ENCODE peak calls at places on chromosomes 3 and 15, in nine cellular contexts. U is OCI-LY7, C is IMR-90, X is cardiac fibroblast, D is suprapubic skin, A is GM12878, Y is DND-41, E is fibroblast of the aortic adventitia, T is upper lobe of right lung. Q is an unnamed sample.
A peak's percentile ranks its signal among the peaks of the same experiment; 100 is the strongest.

GRCh38 chr3:170697803-170698350 is 112.0 kb upstream of the SLC7A14 start:
- DNase-seq in U (no peak), C (no peak), X (no peak), D (no peak), A (no peak), Y (no peak), E (peak; percentile 73), T (no peak), Q (no peak)

GRCh38 chr3:124083990-124084389 is 92.1 kb upstream of the ROPN1 start:
- DNase-seq in U (no peak), C (no peak), X (no peak), D (no peak), A (no peak), Y (no peak), E (no peak), T (no peak), Q (no peak)

GRCh38 chr15:38071211-38071972 is 137.0 kb downstream of the TMCO5A start:
- DNase-seq in U (no peak), C (no peak), X (no peak), D (no peak), A (no peak), Y (no peak), E (no peak), T (no peak), Q (no peak)

GRCh38 chr15:74315626-74316025 is 51.8 kb downstream of the CYP11A1 start:
- DNase-seq in U (peak; percentile 53), C (no peak), X (no peak), D (no peak), A (peak; percentile 58), Y (no peak), E (no peak), T (no peak), Q (no peak)

GRCh38 chr3:30664884-30665283 is 58.5 kb downstream of the TGFBR2 start:
- DNase-seq in U (no peak), C (no peak), X (no peak), D (no peak), A (no peak), Y (peak; percentile 72), E (no peak), T (no peak), Q (no peak)

GRCh38 chr15:68383161-68384074 is 48.5 kb downstream of the ITGA11 start:
- DNase-seq in U (peak; percentile 63), C (peak; percentile 31), X (peak; percentile 69), D (peak; percentile 24), A (no peak), Y (peak; percentile 36), E (peak; percentile 47), T (peak; percentile 13), Q (peak; percentile 69)

GRCh38 chr15:99410477-99410876 is 155.3 kb upstream of the MEF2A start:
- DNase-seq in U (no peak), C (no peak), X (no peak), D (no peak), A (no peak), Y (no peak), E (no peak), T (peak; percentile 43), Q (no peak)

GRCh38 chr15:67142142-67143092 is 77.0 kb downstream of the SMAD3 start:
- DNase-seq in U (no peak), C (peak; percentile 81), X (peak; percentile 74), D (no peak), A (no peak), Y (no peak), E (peak; percentile 73), T (no peak), Q (no peak)

GRCh38 chr15:75125935-75126334 is 75.7 kb upstream of the C15orf39 start:
- DNase-seq in U (no peak), C (no peak), X (no peak), D (no peak), A (no peak), Y (no peak), E (no peak), T (no peak), Q (no peak)

GRCh38 chr3:112086857-112087524 is 802 bp downstream of the C3orf52 start:
- DNase-seq in U (no peak), C (peak; percentile 57), X (peak; percentile 16), D (no peak), A (no peak), Y (no peak), E (peak; percentile 47), T (no peak), Q (no peak)

GRCh38 chr15:65184305-65184943 is 718 bp downstream of the CLPX start:
- DNase-seq in U (peak; percentile 58), C (peak; percentile 57), X (peak; percentile 54), D (no peak), A (no peak), Y (peak; percentile 49), E (peak; percentile 44), T (peak; percentile 81), Q (peak; percentile 88)

GRCh38 chr15:31392761-31393401 is 66.2 kb downstream of the KLF13 start:
- DNase-seq in U (peak; percentile 33), C (no peak), X (peak; percentile 34), D (no peak), A (no peak), Y (no peak), E (no peak), T (no peak), Q (peak; percentile 83)

GRCh38 chr15:60414016-60414682 is 16.4 kb upstream of the ANXA2 start:
- DNase-seq in U (no peak), C (peak; percentile 78), X (peak; percentile 58), D (no peak), A (no peak), Y (no peak), E (peak; percentile 63), T (no peak), Q (no peak)

DNA sequence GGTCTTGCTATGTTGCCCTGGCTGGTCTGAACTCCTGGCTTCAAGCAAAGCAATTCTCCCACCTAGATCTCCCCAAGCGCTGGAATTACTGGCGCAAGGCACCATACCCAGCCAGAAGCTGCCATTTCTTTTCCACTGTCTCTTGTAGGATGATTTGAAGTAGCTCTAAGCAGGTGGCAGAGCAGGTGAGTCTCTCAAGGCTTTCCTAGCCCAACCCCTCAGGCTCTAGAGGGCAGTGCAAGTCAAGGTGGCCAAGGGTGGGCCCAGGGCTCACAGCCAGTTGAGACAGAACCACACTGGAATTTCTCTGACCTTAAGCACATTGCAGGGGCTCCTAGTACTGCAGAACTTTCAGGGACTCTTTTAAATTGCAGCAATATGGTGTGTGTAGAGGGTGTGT is 15.6 kb upstream of the DAG1 start:
- DNase-seq in U (peak; percentile 53), C (no peak), X (peak; percentile 38), D (no peak), A (no peak), Y (no peak), E (no peak), T (no peak), Q (no peak)
- TF ChIP-seq CTCF in U (peak; percentile 68), C (no peak), X (no peak), D (no peak), A (peak; percentile 49), Y (peak; percentile 8), E (peak; percentile 16), T (peak; percentile 19), Q (peak; percentile 14)

DNA sequence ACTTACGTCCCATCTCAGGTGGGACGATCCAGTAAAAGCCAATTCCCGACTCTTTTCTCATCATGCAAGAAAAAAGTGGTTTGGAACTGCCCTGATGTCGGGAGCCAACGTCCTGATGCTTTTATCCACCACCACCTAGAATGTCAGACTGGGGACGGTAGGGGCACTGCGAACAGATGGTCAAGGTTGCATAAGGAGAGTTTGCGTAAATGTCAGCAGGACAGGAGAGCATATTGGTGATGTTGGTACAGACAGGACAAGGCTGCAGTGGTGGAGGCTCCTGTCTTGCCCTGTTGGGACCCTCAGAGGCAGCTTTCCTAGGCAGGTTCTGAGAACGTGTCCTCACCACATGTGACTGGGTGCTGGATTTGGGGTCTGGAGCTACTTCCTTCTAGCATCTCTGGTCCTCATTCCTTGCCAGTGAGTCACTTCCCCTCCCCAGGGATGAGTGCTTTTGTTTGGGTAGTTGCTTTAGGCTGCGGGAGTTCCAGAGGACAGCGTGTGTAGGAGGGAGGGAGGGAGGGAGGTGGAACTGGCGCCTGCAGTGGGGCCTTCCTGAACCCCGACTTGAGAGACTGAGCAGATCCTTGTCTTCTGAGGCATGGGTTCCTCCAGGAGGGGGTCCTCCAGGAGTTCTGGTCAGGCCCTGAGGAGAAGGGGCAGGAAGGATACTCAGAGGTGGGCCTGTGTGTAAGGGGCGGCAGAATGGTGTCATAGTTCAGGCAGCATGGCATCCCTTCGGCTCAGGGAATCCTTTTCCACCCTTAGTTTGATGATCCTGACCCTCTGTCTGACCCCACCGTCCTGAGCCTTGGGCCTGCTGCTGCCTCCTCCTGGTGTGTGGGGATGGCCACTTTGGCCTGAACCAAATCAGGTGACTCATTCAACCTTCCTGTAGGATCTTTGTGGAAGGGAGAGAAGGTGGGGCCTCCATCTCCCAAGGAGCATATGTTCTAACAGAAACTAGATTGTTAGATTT is 21.2 kb downstream of the THSD4 start:
- DNase-seq in U (no peak), C (peak; percentile 90), X (peak; percentile 90), D (no peak), A (no peak), Y (no peak), E (peak; percentile 87), T (no peak), Q (no peak)
- TF ChIP-seq CTCF in U (no peak), C (peak; percentile 26), X (peak; percentile 40), D (no peak), A (no peak), Y (no peak), E (peak; percentile 23), T (no peak), Q (no peak)

GRCh38 chr15:81096398-81096797 is 37.7 kb upstream of the CFAP161 start:
- DNase-seq in U (no peak), C (no peak), X (no peak), D (no peak), A (no peak), Y (no peak), E (no peak), T (no peak), Q (no peak)

GRCh38 chr15:81091889-81092558 is 42.0 kb upstream of the CFAP161 start:
- DNase-seq in U (no peak), C (peak; percentile 97), X (peak; percentile 76), D (no peak), A (no peak), Y (no peak), E (peak; percentile 90), T (no peak), Q (no peak)

GRCh38 chr15:81095690-81096365 is 38.2 kb upstream of the CFAP161 start:
- DNase-seq in U (no peak), C (no peak), X (no peak), D (no peak), A (no peak), Y (no peak), E (no peak), T (no peak), Q (no peak)

GRCh38 chr15:81093961-81094360 is 40.1 kb upstream of the CFAP161 start:
- DNase-seq in U (no peak), C (no peak), X (no peak), D (no peak), A (no peak), Y (no peak), E (no peak), T (no peak), Q (no peak)

GRCh38 chr15:81092559-81092902 is 41.5 kb upstream of the CFAP161 start:
- DNase-seq in U (no peak), C (no peak), X (peak; percentile 53), D (no peak), A (no peak), Y (no peak), E (no peak), T (no peak), Q (no peak)
- TF ChIP-seq CTCF in U (no peak), C (no peak), X (no peak), D (no peak), A (no peak), Y (no peak), E (no peak), T (no peak), Q (no peak)

GRCh38 chr3:53941945-53942344 is 50.3 kb upstream of the SELENOK start:
- DNase-seq in U (no peak), C (no peak), X (peak; percentile 66), D (no peak), A (no peak), Y (no peak), E (no peak), T (no peak), Q (no peak)
- TF ChIP-seq CTCF in U (no peak), C (no peak), X (no peak), D (no peak), A (no peak), Y (no peak), E (no peak), T (peak; percentile 26), Q (no peak)

Q was measured in osteocyte.